ENCODE peak calls at places on chromosomes 2 and 18, in six cellular contexts. A is ascending aorta, T is fibroblast of the aortic adventitia, Z is GM10248, F is fibroblast of lung, X is mammary epithelial cell. D is an unnamed sample.

GRCh38 chr2:19776941-19777514 is 124.8 kb downstream of the TTC32 start:
- DNase-seq in Z (no peak), A (peak), T (peak), F (no peak), X (no peak), D (no peak)

GRCh38 chr2:99543247-99543646 is 53.4 kb upstream of the REV1 start:
- DNase-seq in F (peak), Z (no peak), T (no peak), X (no peak), A (no peak), D (no peak)

GRCh38 chr2:230798769-230799399 is 65.9 kb upstream of the ITM2C start:
- DNase-seq in Z (peak), F (peak), X (peak), T (peak), A (no peak), D (no peak)

GRCh38 chr2:236334122-236334876 is 70.1 kb upstream of the ASB18 start:
- DNase-seq in A (no peak), X (no peak), Z (no peak), F (peak), T (peak), D (no peak)

GRCh38 chr18:62436636-62437519 is 85.9 kb upstream of the ZCCHC2 start:
- DNase-seq in Z (no peak), X (peak), A (peak), F (peak), T (peak), D (no peak)

GRCh38 chr2:144545787-144546186 is 25.9 kb upstream of the ZEB2 start:
- DNase-seq in X (no peak), T (no peak), Z (no peak), F (no peak), A (no peak), D (no peak)

GRCh38 chr18:64679121-64679520 is 530.2 kb upstream of the LINC00305 start:
- DNase-seq in A (no peak), T (no peak), F (no peak), Z (no peak), X (no peak), D (no peak)

GRCh38 chr2:118847447-118848172 is at the start of gene EN1:
- DNase-seq in A (peak), T (peak), X (no peak), Z (no peak), F (peak), D (peak)

GRCh38 chr2:231115651-231116050 is 9.2 kb downstream of the HTR2B start:
- DNase-seq in A (no peak), T (no peak), Z (no peak), F (no peak), X (no peak), D (no peak)

GRCh38 chr18:13465476-13465875 is 246.9 kb downstream of the LDLRAD4 start:
- DNase-seq in F (no peak), A (peak), X (no peak), Z (no peak), T (no peak), D (no peak)

GRCh38 chr2:74881176-74881575 is 47.2 kb downstream of the HK2 start:
- DNase-seq in X (no peak), F (no peak), A (no peak), T (no peak), Z (no peak), D (no peak)

GRCh38 chr2:141496805-141497204 is 634.0 kb downstream of the LRP1B start:
- DNase-seq in X (no peak), T (no peak), F (peak), A (no peak), Z (no peak), D (no peak)

GRCh38 chr2:144325086-144325485 is 194.8 kb downstream of the ZEB2 start:
- DNase-seq in Z (no peak), X (no peak), F (peak), A (no peak), T (no peak), D (peak)

GRCh38 chr2:106193491-106193976 is 567 bp downstream of the UXS1 start:
- DNase-seq in X (peak), F (no peak), A (peak), Z (peak), T (no peak), D (peak)

GRCh38 chr2:195532255-195532627 is 124.8 kb upstream of the SLC39A10 start:
- DNase-seq in A (no peak), T (no peak), F (no peak), Z (no peak), X (no peak), D (no peak)

GRCh38 chr2:9422321-9423099 is 818 bp downstream of the ITGB1BP1 start:
- DNase-seq in X (peak), A (no peak), F (peak), T (no peak), Z (peak), D (peak)

GRCh38 chr2:191514613-191515012 is 163.3 kb upstream of the NABP1 start:
- DNase-seq in X (no peak), F (no peak), T (no peak), Z (no peak), A (no peak), D (no peak)

GRCh38 chr18:7234061-7234460 is 3.2 kb downstream of the LRRC30 start:
- DNase-seq in Z (no peak), X (no peak), F (no peak), A (no peak), T (no peak), D (no peak)

GRCh38 chr2:163291790-163292189 is 444.0 kb downstream of the FIGN start:
- DNase-seq in X (no peak), A (no peak), Z (no peak), F (no peak), T (no peak), D (no peak)

GRCh38 chr2:25651066-25651465 is 22.3 kb downstream of the DTNB start:
- DNase-seq in T (peak), A (no peak), X (peak), F (peak), Z (no peak), D (no peak)

GRCh38 chr2:157267476-157267875 is 10.0 kb downstream of the GALNT5 start:
- DNase-seq in Z (no peak), T (no peak), X (no peak), A (no peak), F (no peak), D (no peak)

GRCh38 chr2:205865794-205866490 is 183.6 kb downstream of the NRP2 start:
- DNase-seq in F (peak), T (no peak), Z (no peak), X (peak), A (no peak), D (no peak)

GRCh38 chr18:49174478-49174877 is 223.7 kb upstream of the SMAD7 start:
- DNase-seq in F (peak), Z (no peak), X (peak), T (peak), A (no peak), D (no peak)

GRCh38 chr2:74834806-74835755 is 1.2 kb downstream of the HK2 start:
- DNase-seq in F (peak), X (peak), Z (peak), T (peak), A (peak), D (peak)

GRCh38 chr2:160652236-160652635 is 158.6 kb upstream of the RBMS1 start:
- DNase-seq in X (peak), Z (no peak), A (no peak), T (no peak), F (peak), D (no peak)

GRCh38 chr2:129801575-129801974 is 177.9 kb upstream of the RAB6C start:
- DNase-seq in T (peak), A (no peak), Z (no peak), F (peak), X (peak), D (no peak)

GRCh38 chr2:11158916-11159573 is 3.8 kb downstream of the SLC66A3 start:
- DNase-seq in Z (no peak), X (no peak), A (peak), F (no peak), T (no peak), D (no peak)

GRCh38 chr2:48993576-48993975 is 160.7 kb downstream of the FSHR start:
- DNase-seq in F (no peak), A (no peak), Z (no peak), T (no peak), X (no peak), D (no peak)

GRCh38 chr18:76412010-76412817 is 82.8 kb downstream of the ZNF516 start:
- DNase-seq in T (peak), F (peak), Z (no peak), A (no peak), X (no peak), D (no peak)

GRCh38 chr2:54115284-54116137 is at the start of gene ACYP2:
- DNase-seq in F (peak), X (peak), Z (peak), A (peak), T (peak), D (peak)

GRCh38 chr2:167784071-167784400 is 463.4 kb downstream of the STK39 start:
- DNase-seq in A (no peak), X (no peak), Z (no peak), F (no peak), T (no peak), D (no peak)

GRCh38 chr2:23719721-23720120 is 207.2 kb downstream of the ATAD2B start:
- DNase-seq in A (no peak), X (no peak), T (no peak), F (no peak), Z (no peak), D (no peak)

GRCh38 chr2:185404578-185404977 is 334.0 kb upstream of the FSIP2 start:
- DNase-seq in Z (no peak), F (no peak), X (no peak), A (no peak), T (no peak), D (no peak)

GRCh38 chr2:103005386-103005785 is 243.6 kb downstream of the TMEM182 start:
- DNase-seq in Z (no peak), F (no peak), A (no peak), T (no peak), X (no peak), D (no peak)

GRCh38 chr2:231480781-231481180 is 16.5 kb upstream of the NCL start:
- DNase-seq in T (no peak), A (peak), Z (no peak), X (no peak), F (no peak), D (no peak)

GRCh38 chr18:48806551-48807261 is 144.1 kb downstream of the SMAD7 start:
- DNase-seq in X (no peak), Z (no peak), F (peak), A (peak), T (peak), D (no peak)

GRCh38 chr2:15307526-15307925 is 253.6 kb downstream of the NBAS start:
- DNase-seq in Z (no peak), T (no peak), F (no peak), X (peak), A (no peak), D (no peak)

GRCh38 chr18:77320960-77321559 is 71.4 kb downstream of the GALR1 start:
- DNase-seq in T (no peak), A (no peak), F (no peak), Z (no peak), X (no peak), D (no peak)

GRCh38 chr2:38572167-38572566 is 30.6 kb downstream of the HNRNPLL start:
- DNase-seq in A (no peak), Z (no peak), T (peak), F (peak), X (peak), D (no peak)

GRCh38 chr2:30503007-30503691 is 56.1 kb downstream of the LCLAT1 start:
- DNase-seq in X (no peak), F (no peak), Z (no peak), A (no peak), T (peak), D (peak)
- TF ChIP-seq CTCF in X (peak), F (peak), Z (no peak), A (peak), T (peak), D (peak)

GRCh38 chr2:86224645-86225355 is 25.5 kb downstream of the MRPL35 start:
- DNase-seq in X (no peak), A (no peak), T (peak), Z (peak), F (no peak), D (no peak)
- TF ChIP-seq CTCF in X (no peak), A (no peak), T (no peak), Z (peak), F (no peak), D (peak)

DNA sequence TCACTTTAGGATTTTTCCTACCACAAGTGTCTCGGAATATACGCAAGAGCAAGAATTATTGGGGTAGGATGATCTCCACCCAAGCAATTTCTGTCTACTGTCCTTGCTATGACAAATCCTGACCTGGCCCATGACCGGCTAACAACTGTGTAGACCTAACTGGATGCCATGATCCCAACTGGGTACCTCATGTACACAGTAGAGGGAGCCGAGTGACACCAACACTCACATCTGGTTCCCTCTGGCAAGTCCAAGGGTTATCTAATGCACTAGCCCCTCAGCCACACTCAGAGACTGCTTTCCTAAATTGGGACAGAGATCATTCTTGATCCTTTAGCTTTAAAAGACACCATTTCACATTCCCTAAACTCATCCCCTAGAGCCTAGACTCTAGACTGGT is 60.7 kb upstream of the ZNF532 start:
- DNase-seq in A (no peak), T (no peak), F (no peak), Z (no peak), X (no peak), D (no peak)
- TF ChIP-seq CTCF in A (no peak), T (no peak), F (no peak), Z (no peak), X (no peak), D (no peak)

GRCh38 chr2:176813526-176814179 is 398.9 kb upstream of the HNRNPA3 start:
- DNase-seq in X (no peak), T (no peak), F (no peak), Z (no peak), A (no peak), D (no peak)

GRCh38 chr2:176814274-176814673 is 398.3 kb upstream of the HNRNPA3 start:
- DNase-seq in F (no peak), A (no peak), T (no peak), Z (no peak), X (no peak), D (no peak)

GRCh38 chr2:176818653-176819052 is 393.9 kb upstream of the HNRNPA3 start:
- DNase-seq in T (no peak), A (no peak), F (no peak), X (no peak), Z (no peak), D (no peak)

GRCh38 chr2:176814740-176815367 is 397.7 kb upstream of the HNRNPA3 start:
- DNase-seq in X (no peak), Z (peak), A (no peak), T (peak), F (peak), D (peak)

GRCh38 chr2:176817061-176817565 is 395.5 kb upstream of the HNRNPA3 start:
- DNase-seq in A (no peak), X (no peak), Z (no peak), F (no peak), T (no peak), D (no peak)
- TF ChIP-seq CTCF in A (no peak), X (no peak), Z (no peak), F (peak), T (peak), D (no peak)